ENCODE peak calls at places on chromosomes 13 and 19, in eight cellular contexts. One of them, this sample, is unnamed.

GRCh38 chr13:113275387-113275786 is 21.7 kb upstream of the LAMP1 start:
- DNase-seq in uterus: peak
- DNase-seq in PC-3: peak
- DNase-seq in esophagus muscularis mucosa: no peak
- DNase-seq in gastrocnemius medialis: no peak
- DNase-seq in mammary epithelial cell: peak
- DNase-seq in mesendoderm: peak
- DNase-seq in fibroblast of lung: peak
- DNase-seq in this sample: peak

GRCh38 chr13:48838193-48839000 is 137.3 kb upstream of the FNDC3A start:
- DNase-seq in PC-3: peak
- DNase-seq in fibroblast of lung: peak
- DNase-seq in gastrocnemius medialis: no peak
- DNase-seq in esophagus muscularis mucosa: no peak
- DNase-seq in uterus: no peak
- DNase-seq in mammary epithelial cell: no peak
- DNase-seq in mesendoderm: peak
- DNase-seq in this sample: peak

GRCh38 chr13:34076943-34077703 is 259.2 kb downstream of the RFC3 start:
- DNase-seq in mammary epithelial cell: peak
- DNase-seq in fibroblast of lung: peak
- DNase-seq in mesendoderm: peak
- DNase-seq in uterus: no peak
- DNase-seq in gastrocnemius medialis: no peak
- DNase-seq in esophagus muscularis mucosa: no peak
- DNase-seq in PC-3: peak
- DNase-seq in this sample: peak

GRCh38 chr19:33700408-33700757 is 78.6 kb downstream of the CHST8 start:
- DNase-seq in fibroblast of lung: no peak
- DNase-seq in uterus: no peak
- DNase-seq in mesendoderm: no peak
- DNase-seq in gastrocnemius medialis: no peak
- DNase-seq in esophagus muscularis mucosa: no peak
- DNase-seq in mammary epithelial cell: no peak
- DNase-seq in PC-3: no peak
- DNase-seq in this sample: no peak

GRCh38 chr19:43441736-43442135 is 23.7 kb downstream of the LYPD3 start:
- DNase-seq in PC-3: no peak
- DNase-seq in esophagus muscularis mucosa: no peak
- DNase-seq in uterus: no peak
- DNase-seq in fibroblast of lung: no peak
- DNase-seq in mesendoderm: no peak
- DNase-seq in gastrocnemius medialis: no peak
- DNase-seq in mammary epithelial cell: no peak
- DNase-seq in this sample: no peak

GRCh38 chr19:806815-807421 is 9.7 kb downstream of the PTBP1 start:
- DNase-seq in fibroblast of lung: no peak
- DNase-seq in mesendoderm: no peak
- DNase-seq in gastrocnemius medialis: no peak
- DNase-seq in mammary epithelial cell: no peak
- DNase-seq in uterus: no peak
- DNase-seq in esophagus muscularis mucosa: no peak
- DNase-seq in PC-3: no peak
- DNase-seq in this sample: no peak

GRCh38 chr13:60663788-60664187 is 266.8 kb downstream of the TDRD3 start:
- DNase-seq in gastrocnemius medialis: no peak
- DNase-seq in uterus: no peak
- DNase-seq in esophagus muscularis mucosa: no peak
- DNase-seq in PC-3: no peak
- DNase-seq in mammary epithelial cell: no peak
- DNase-seq in fibroblast of lung: no peak
- DNase-seq in mesendoderm: no peak
- DNase-seq in this sample: no peak

GRCh38 chr13:95497307-95497943 is 55.1 kb upstream of the CLDN10 start:
- DNase-seq in PC-3: no peak
- DNase-seq in fibroblast of lung: no peak
- DNase-seq in mesendoderm: no peak
- DNase-seq in mammary epithelial cell: no peak
- DNase-seq in esophagus muscularis mucosa: no peak
- DNase-seq in gastrocnemius medialis: no peak
- DNase-seq in uterus: no peak
- DNase-seq in this sample: no peak

GRCh38 chr19:12695090-12695489 is 1.3 kb downstream of the FBXW9 start:
- DNase-seq in uterus: no peak
- DNase-seq in mammary epithelial cell: no peak
- DNase-seq in esophagus muscularis mucosa: no peak
- DNase-seq in gastrocnemius medialis: no peak
- DNase-seq in PC-3: no peak
- DNase-seq in fibroblast of lung: no peak
- DNase-seq in mesendoderm: no peak
- DNase-seq in this sample: no peak
- H3K27ac ChIP-seq in uterus: no peak
- H3K27ac ChIP-seq in mammary epithelial cell: no peak
- H3K27ac ChIP-seq in esophagus muscularis mucosa: no peak
- H3K27ac ChIP-seq in gastrocnemius medialis: no peak
- H3K27ac ChIP-seq in PC-3: no peak
- H3K27ac ChIP-seq in fibroblast of lung: no peak
- H3K27ac ChIP-seq in mesendoderm: no peak
- H3K27ac ChIP-seq in this sample: no peak

GRCh38 chr19:48720613-48721296 is 1.2 kb upstream of the MAMSTR start:
- DNase-seq in mesendoderm: peak
- DNase-seq in gastrocnemius medialis: peak
- DNase-seq in mammary epithelial cell: peak
- DNase-seq in esophagus muscularis mucosa: peak
- DNase-seq in uterus: peak
- DNase-seq in fibroblast of lung: peak
- DNase-seq in PC-3: peak
- DNase-seq in this sample: peak

GRCh38 chr19:48722196-48722708 is 2.7 kb upstream of the MAMSTR start:
- DNase-seq in gastrocnemius medialis: no peak
- DNase-seq in mammary epithelial cell: no peak
- DNase-seq in esophagus muscularis mucosa: no peak
- DNase-seq in mesendoderm: no peak
- DNase-seq in fibroblast of lung: no peak
- DNase-seq in uterus: no peak
- DNase-seq in PC-3: no peak
- DNase-seq in this sample: no peak

GRCh38 chr19:48728882-48729645 is 9.5 kb upstream of the MAMSTR start:
- DNase-seq in PC-3: no peak
- DNase-seq in fibroblast of lung: no peak
- DNase-seq in esophagus muscularis mucosa: no peak
- DNase-seq in mesendoderm: peak
- DNase-seq in uterus: no peak
- DNase-seq in mammary epithelial cell: no peak
- DNase-seq in gastrocnemius medialis: no peak
- DNase-seq in this sample: no peak

GRCh38 chr19:48726573-48726972 is 7.0 kb upstream of the MAMSTR start:
- DNase-seq in PC-3: no peak
- DNase-seq in fibroblast of lung: no peak
- DNase-seq in gastrocnemius medialis: no peak
- DNase-seq in uterus: no peak
- DNase-seq in mammary epithelial cell: no peak
- DNase-seq in mesendoderm: no peak
- DNase-seq in esophagus muscularis mucosa: no peak
- DNase-seq in this sample: no peak

DNA sequence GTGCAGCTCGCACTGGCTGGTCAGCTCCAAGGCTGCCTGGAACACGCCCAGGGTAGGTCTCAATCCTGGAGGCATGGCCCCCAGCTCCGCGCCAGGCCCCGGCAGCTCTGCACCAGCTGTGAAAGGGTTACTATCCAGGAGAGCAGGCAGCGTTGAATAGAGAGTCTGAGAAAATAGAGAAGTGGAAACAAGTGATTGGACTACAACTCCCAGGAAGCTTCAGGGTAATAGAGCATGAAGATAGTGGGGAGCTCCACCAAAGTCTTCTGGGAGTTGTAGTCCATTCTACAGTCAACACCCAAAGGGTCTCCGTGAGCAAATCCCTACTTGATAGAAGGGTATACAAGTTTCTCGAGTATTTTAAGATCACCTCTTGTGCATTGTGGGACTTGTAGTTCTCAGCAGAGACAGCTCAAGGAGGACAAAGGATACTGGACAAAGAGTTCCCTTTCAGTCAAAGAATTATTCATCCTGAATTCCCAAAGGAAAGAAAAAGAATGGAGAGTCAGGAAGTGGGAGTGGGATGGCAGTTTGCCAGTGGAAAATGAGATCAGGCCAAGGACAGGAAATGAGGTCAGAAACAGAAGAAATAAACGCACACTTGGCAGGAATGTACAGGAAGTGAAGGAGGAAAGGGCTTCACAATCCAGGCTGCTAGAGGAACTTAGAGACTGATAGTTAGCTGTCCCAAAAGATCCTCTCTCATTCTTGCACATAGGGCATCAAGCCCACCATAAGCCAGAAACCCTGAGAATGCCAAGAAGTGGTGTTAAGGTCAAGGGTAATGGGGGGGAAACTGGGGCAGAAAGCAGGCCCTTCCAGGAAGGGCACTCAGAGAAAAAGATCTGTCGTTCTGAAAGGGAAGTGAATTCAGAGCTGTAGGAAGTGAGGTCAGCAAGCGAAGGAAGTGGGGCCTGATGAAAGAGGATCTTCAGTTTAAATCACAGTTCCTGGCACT is 5.5 kb upstream of the MAMSTR start:
- DNase-seq in mesendoderm: peak
- DNase-seq in mammary epithelial cell: peak
- DNase-seq in fibroblast of lung: peak
- DNase-seq in esophagus muscularis mucosa: no peak
- DNase-seq in uterus: peak
- DNase-seq in PC-3: peak
- DNase-seq in gastrocnemius medialis: no peak
- DNase-seq in this sample: peak
- H3K27ac ChIP-seq in mesendoderm: no peak
- H3K27ac ChIP-seq in mammary epithelial cell: peak
- H3K27ac ChIP-seq in fibroblast of lung: peak
- H3K27ac ChIP-seq in esophagus muscularis mucosa: peak
- H3K27ac ChIP-seq in uterus: peak
- H3K27ac ChIP-seq in PC-3: peak
- H3K27ac ChIP-seq in gastrocnemius medialis: peak
- H3K27ac ChIP-seq in this sample: peak

GRCh38 chr19:38701455-38702063 is 42.7 kb downstream of the CAPN12 start:
- DNase-seq in PC-3: no peak
- DNase-seq in gastrocnemius medialis: no peak
- DNase-seq in mesendoderm: no peak
- DNase-seq in fibroblast of lung: peak
- DNase-seq in esophagus muscularis mucosa: no peak
- DNase-seq in uterus: no peak
- DNase-seq in mammary epithelial cell: no peak
- DNase-seq in this sample: peak
- H3K27ac ChIP-seq in PC-3: no peak
- H3K27ac ChIP-seq in gastrocnemius medialis: peak
- H3K27ac ChIP-seq in mesendoderm: no peak
- H3K27ac ChIP-seq in fibroblast of lung: peak
- H3K27ac ChIP-seq in esophagus muscularis mucosa: peak
- H3K27ac ChIP-seq in uterus: peak
- H3K27ac ChIP-seq in mammary epithelial cell: no peak
- H3K27ac ChIP-seq in this sample: peak

DNA sequence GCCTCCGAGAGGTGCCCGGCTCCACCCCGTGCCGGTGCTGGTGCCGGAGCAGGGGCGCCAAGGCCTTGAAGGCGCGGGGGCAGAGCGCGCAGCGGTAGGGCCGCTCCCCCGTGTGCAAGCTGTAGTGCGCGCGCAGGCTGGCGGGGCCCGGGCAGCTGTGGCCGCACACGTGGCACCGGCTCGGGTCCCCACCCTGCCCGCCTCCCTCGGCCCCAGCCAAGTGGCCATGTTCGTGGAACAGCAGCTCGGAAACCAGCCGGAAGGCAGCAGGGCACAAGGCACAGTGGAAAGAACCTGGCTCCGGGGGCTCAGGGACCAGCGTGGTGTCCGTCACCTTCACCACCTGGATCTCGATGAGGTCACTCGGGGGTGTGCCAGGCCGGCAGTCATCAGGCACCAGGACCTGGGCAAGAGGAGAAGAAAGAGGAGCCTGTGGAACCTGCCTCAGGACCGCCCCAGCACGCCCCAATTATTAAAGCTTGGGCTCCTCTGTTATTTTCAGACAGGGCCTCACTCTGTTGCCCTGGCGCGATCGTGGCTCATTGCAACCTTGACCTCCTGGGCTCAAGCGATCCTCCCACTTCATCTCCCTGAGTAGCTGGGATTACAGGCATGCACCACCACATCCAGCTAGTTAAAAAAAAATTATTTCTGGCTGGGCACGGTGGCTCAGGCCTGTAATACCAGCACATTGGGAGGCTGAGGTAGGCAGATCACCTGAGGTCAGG is 2.0 kb downstream of the ZNF784 start:
- DNase-seq in esophagus muscularis mucosa: no peak
- DNase-seq in mesendoderm: no peak
- DNase-seq in uterus: no peak
- DNase-seq in fibroblast of lung: no peak
- DNase-seq in mammary epithelial cell: no peak
- DNase-seq in PC-3: no peak
- DNase-seq in gastrocnemius medialis: no peak
- DNase-seq in this sample: no peak
- H3K27ac ChIP-seq in esophagus muscularis mucosa: no peak
- H3K27ac ChIP-seq in mesendoderm: no peak
- H3K27ac ChIP-seq in uterus: no peak
- H3K27ac ChIP-seq in fibroblast of lung: no peak
- H3K27ac ChIP-seq in mammary epithelial cell: no peak
- H3K27ac ChIP-seq in PC-3: no peak
- H3K27ac ChIP-seq in gastrocnemius medialis: peak
- H3K27ac ChIP-seq in this sample: no peak

DNA sequence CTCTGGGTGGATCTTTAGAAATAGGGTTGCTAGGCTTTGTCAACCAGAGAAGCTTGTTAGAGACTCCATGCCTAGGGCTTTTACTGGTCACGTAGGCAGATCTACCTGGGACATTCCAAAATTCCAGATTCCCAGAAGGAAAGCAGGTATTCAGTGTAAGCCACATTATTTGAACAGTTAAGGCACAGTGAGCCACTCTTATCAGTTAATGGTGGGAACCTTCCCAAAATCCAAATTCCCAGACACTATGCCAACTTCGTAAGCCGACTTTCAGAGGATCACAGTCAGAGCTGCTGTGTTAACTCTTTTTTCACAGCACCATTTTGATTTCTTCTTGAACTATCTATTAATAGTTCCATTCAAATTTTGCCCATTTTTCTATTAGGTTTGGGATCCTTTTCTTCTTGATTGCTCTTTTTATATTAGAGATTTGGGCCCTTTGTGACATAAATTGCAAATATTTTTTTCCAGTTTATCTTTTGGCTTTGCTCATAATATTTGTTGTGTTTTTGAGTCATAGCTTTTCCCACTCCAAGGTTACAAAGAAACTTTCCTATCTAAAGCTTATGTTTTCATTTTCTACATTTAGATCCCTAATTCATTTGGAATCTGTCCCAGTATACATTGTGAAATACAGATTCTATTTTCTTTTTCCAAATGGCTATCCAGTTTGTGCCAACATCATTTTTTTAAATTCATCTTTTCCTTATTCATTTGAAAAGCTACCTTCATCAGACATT is 77.3 kb downstream of the DHRS12 start:
- DNase-seq in uterus: no peak
- DNase-seq in mammary epithelial cell: no peak
- DNase-seq in mesendoderm: no peak
- DNase-seq in fibroblast of lung: peak
- DNase-seq in esophagus muscularis mucosa: no peak
- DNase-seq in gastrocnemius medialis: no peak
- DNase-seq in PC-3: no peak
- DNase-seq in this sample: peak
- H3K27ac ChIP-seq in uterus: no peak
- H3K27ac ChIP-seq in mammary epithelial cell: no peak
- H3K27ac ChIP-seq in mesendoderm: no peak
- H3K27ac ChIP-seq in fibroblast of lung: peak
- H3K27ac ChIP-seq in esophagus muscularis mucosa: no peak
- H3K27ac ChIP-seq in gastrocnemius medialis: no peak
- H3K27ac ChIP-seq in PC-3: no peak
- H3K27ac ChIP-seq in this sample: peak

This sample was measured in IMR-90.